ENCODE peak calls at places on chromosomes 6 and 20, in ten cellular contexts. S, U, I, T, X, F, D, O, Z and H are unnamed samples.

GRCh38 chr6:27228963-27229477 is 18.5 kb upstream of the PRSS16 start:
- DNase-seq in S (no peak), U (no peak), I (no peak), T (no peak), X (no peak), F (no peak), D (no peak), O (no peak), Z (no peak), H (no peak)

GRCh38 chr20:46200582-46201570 is 82.8 kb downstream of the CD40 start:
- DNase-seq in S (no peak), U (no peak), I (no peak), T (no peak), X (no peak), F (peak), D (no peak), O (peak), Z (no peak), H (no peak)

GRCh38 chr6:85273870-85274269 is 176.0 kb upstream of the NT5E start:
- DNase-seq in S (no peak), U (no peak), I (no peak), T (no peak), X (no peak), F (no peak), D (no peak), O (peak), Z (no peak), H (no peak)

GRCh38 chr6:51618563-51618962 is 468.9 kb downstream of the PKHD1 start:
- DNase-seq in S (no peak), U (no peak), I (no peak), T (no peak), X (no peak), F (no peak), D (no peak), O (no peak), Z (no peak), H (no peak)

GRCh38 chr6:6881438-6882267 is 226.1 kb upstream of the RREB1 start:
- DNase-seq in S (no peak), U (no peak), I (no peak), T (no peak), X (no peak), F (no peak), D (no peak), O (no peak), Z (no peak), H (no peak)

GRCh38 chr6:143962644-143962929 is 45.5 kb downstream of the PLAGL1 start:
- DNase-seq in S (peak), U (no peak), I (peak), T (no peak), X (no peak), F (peak), D (no peak), O (peak), Z (no peak), H (no peak)

GRCh38 chr6:131257104-131257503 is 121.8 kb downstream of the AKAP7 start:
- DNase-seq in S (no peak), U (no peak), I (no peak), T (no peak), X (no peak), F (no peak), D (no peak), O (no peak), Z (no peak), H (no peak)

GRCh38 chr20:58004900-58005299 is 223.6 kb downstream of the ANKRD60 start:
- DNase-seq in S (no peak), U (peak), I (no peak), T (no peak), X (no peak), F (no peak), D (no peak), O (no peak), Z (no peak), H (no peak)

GRCh38 chr6:118725944-118726343 is 74.6 kb upstream of the CEP85L start:
- DNase-seq in S (no peak), U (no peak), I (no peak), T (no peak), X (no peak), F (no peak), D (no peak), O (no peak), Z (no peak), H (no peak)

GRCh38 chr6:55822815-55823214 is 52.6 kb downstream of the BMP5 start:
- DNase-seq in S (no peak), U (no peak), I (peak), T (no peak), X (no peak), F (no peak), D (no peak), O (peak), Z (no peak), H (no peak)

GRCh38 chr6:45698046-45698445 is 317.6 kb downstream of the CLIC5 start:
- DNase-seq in S (no peak), U (no peak), I (no peak), T (no peak), X (no peak), F (no peak), D (no peak), O (no peak), Z (no peak), H (no peak)

GRCh38 chr6:106385530-106385929 is 25.0 kb downstream of the CRYBG1 start:
- DNase-seq in S (no peak), U (no peak), I (no peak), T (no peak), X (no peak), F (no peak), D (no peak), O (no peak), Z (no peak), H (no peak)

GRCh38 chr6:76174722-76175121 is 102.3 kb upstream of the IMPG1 start:
- DNase-seq in S (no peak), U (no peak), I (no peak), T (no peak), X (no peak), F (no peak), D (no peak), O (no peak), Z (no peak), H (no peak)

GRCh38 chr6:117233146-117233545 is 32.2 kb upstream of the VGLL2 start:
- DNase-seq in S (peak), U (no peak), I (no peak), T (no peak), X (no peak), F (no peak), D (no peak), O (peak), Z (no peak), H (no peak)

GRCh38 chr20:19993937-19994667 is 23.1 kb upstream of the NAA20 start:
- DNase-seq in S (no peak), U (no peak), I (peak), T (no peak), X (no peak), F (no peak), D (no peak), O (peak), Z (no peak), H (no peak)

GRCh38 chr6:29509239-29509638 is 21.5 kb upstream of the MAS1L start:
- DNase-seq in S (no peak), U (no peak), I (no peak), T (no peak), X (no peak), F (no peak), D (no peak), O (no peak), Z (no peak), H (no peak)

GRCh38 chr6:114997813-114998292 is 655.0 kb upstream of the HS3ST5 start:
- DNase-seq in S (no peak), U (no peak), I (no peak), T (no peak), X (no peak), F (no peak), D (no peak), O (no peak), Z (no peak), H (no peak)

GRCh38 chr6:168574699-168575195 is 133.8 kb downstream of the SMOC2 start:
- DNase-seq in S (no peak), U (peak), I (peak), T (peak), X (no peak), F (peak), D (peak), O (peak), Z (peak), H (peak)

GRCh38 chr20:48822879-48823385 is 4.9 kb downstream of the PREX1 start:
- DNase-seq in S (no peak), U (no peak), I (no peak), T (no peak), X (no peak), F (no peak), D (no peak), O (no peak), Z (no peak), H (no peak)

GRCh38 chr20:1718604-1719384 is 61.2 kb upstream of the SIRPG start:
- DNase-seq in S (peak), U (no peak), I (peak), T (no peak), X (no peak), F (no peak), D (no peak), O (peak), Z (no peak), H (no peak)

GRCh38 chr6:55047433-55048044 is 126.8 kb upstream of the HCRTR2 start:
- DNase-seq in S (no peak), U (no peak), I (no peak), T (no peak), X (peak), F (no peak), D (no peak), O (no peak), Z (no peak), H (no peak)

GRCh38 chr20:7772376-7772775 is 167.9 kb downstream of the HAO1 start:
- DNase-seq in S (no peak), U (no peak), I (peak), T (no peak), X (no peak), F (no peak), D (no peak), O (peak), Z (no peak), H (no peak)

GRCh38 chr6:121711472-121711871 is 276.0 kb downstream of the GJA1 start:
- DNase-seq in S (no peak), U (no peak), I (no peak), T (no peak), X (no peak), F (no peak), D (no peak), O (no peak), Z (no peak), H (no peak)

GRCh38 chr20:3312940-3313656 is 74.1 kb upstream of the SLC4A11 start:
- DNase-seq in S (no peak), U (no peak), I (peak), T (no peak), X (peak), F (peak), D (no peak), O (peak), Z (no peak), H (no peak)

GRCh38 chr6:11494786-11495564 is 42.6 kb upstream of the TMEM170B start:
- DNase-seq in S (no peak), U (no peak), I (no peak), T (no peak), X (no peak), F (no peak), D (peak), O (peak), Z (no peak), H (no peak)

GRCh38 chr6:165972139-165972802 is 195.4 kb downstream of the TBXT start:
- DNase-seq in S (no peak), U (no peak), I (no peak), T (no peak), X (no peak), F (no peak), D (no peak), O (no peak), Z (no peak), H (no peak)

GRCh38 chr6:157014871-157015270 is 237.7 kb downstream of the ARID1B start:
- DNase-seq in S (no peak), U (no peak), I (no peak), T (no peak), X (no peak), F (no peak), D (no peak), O (no peak), Z (no peak), H (no peak)

GRCh38 chr6:100447900-100448700 is 16.6 kb downstream of the SIM1 start:
- DNase-seq in S (no peak), U (no peak), I (no peak), T (no peak), X (no peak), F (peak), D (no peak), O (no peak), Z (no peak), H (no peak)

GRCh38 chr6:54255881-54256280 is 52.4 kb upstream of the TINAG start:
- DNase-seq in S (no peak), U (no peak), I (no peak), T (no peak), X (no peak), F (no peak), D (peak), O (peak), Z (no peak), H (no peak)

GRCh38 chr6:42029881-42030280 is 20.4 kb upstream of the TAF8 start:
- DNase-seq in S (no peak), U (peak), I (no peak), T (no peak), X (no peak), F (no peak), D (no peak), O (no peak), Z (no peak), H (no peak)

GRCh38 chr6:93266418-93266817 is 152.9 kb downstream of the EPHA7 start:
- DNase-seq in S (no peak), U (no peak), I (no peak), T (no peak), X (no peak), F (no peak), D (no peak), O (no peak), Z (no peak), H (no peak)

GRCh38 chr20:19858972-19859371 is 100.9 kb downstream of the RIN2 start:
- DNase-seq in S (no peak), U (peak), I (no peak), T (no peak), X (no peak), F (no peak), D (no peak), O (peak), Z (no peak), H (no peak)

GRCh38 chr6:44312901-44313788 is at the start of gene AARS2:
- DNase-seq in S (peak), U (peak), I (peak), T (peak), X (peak), F (peak), D (peak), O (peak), Z (peak), H (peak)

GRCh38 chr6:136192917-136193316 is 57.2 kb downstream of the MTFR2 start:
- DNase-seq in S (no peak), U (no peak), I (no peak), T (no peak), X (no peak), F (no peak), D (no peak), O (no peak), Z (no peak), H (no peak)

GRCh38 chr6:3176562-3177355 is 19.4 kb upstream of the TUBB2A start:
- DNase-seq in S (peak), U (no peak), I (peak), T (no peak), X (peak), F (no peak), D (no peak), O (peak), Z (no peak), H (no peak)

GRCh38 chr6:11050735-11051134 is 6.6 kb upstream of the ELOVL2 start:
- DNase-seq in S (no peak), U (no peak), I (no peak), T (no peak), X (peak), F (no peak), D (no peak), O (peak), Z (no peak), H (no peak)

GRCh38 chr20:10218536-10219451 is at the start of gene SNAP25:
- DNase-seq in S (peak), U (peak), I (peak), T (peak), X (peak), F (peak), D (peak), O (peak), Z (peak), H (peak)

GRCh38 chr6:33609444-33610034 is 11.6 kb upstream of the ITPR3 start:
- DNase-seq in S (no peak), U (peak), I (no peak), T (no peak), X (no peak), F (peak), D (no peak), O (peak), Z (no peak), H (no peak)

GRCh38 chr20:38997622-38998021 is 35.5 kb downstream of the DHX35 start:
- DNase-seq in S (no peak), U (no peak), I (no peak), T (no peak), X (no peak), F (no peak), D (no peak), O (no peak), Z (no peak), H (no peak)
- TF ChIP-seq CTCF in S (no peak), U (no peak), I (no peak), T (no peak), X (no peak), F (no peak), D (no peak), O (no peak), Z (no peak), H (no peak)

GRCh38 chr6:109382576-109383437 is 540 bp upstream of the CD164 start:
- DNase-seq in S (peak), U (peak), I (peak), T (peak), X (peak), F (peak), D (peak), O (peak), Z (peak), H (peak)
- TF ChIP-seq CTCF in S (peak), U (peak), I (peak), T (peak), X (peak), F (peak), D (peak), O (peak), Z (peak), H (peak)

DNA sequence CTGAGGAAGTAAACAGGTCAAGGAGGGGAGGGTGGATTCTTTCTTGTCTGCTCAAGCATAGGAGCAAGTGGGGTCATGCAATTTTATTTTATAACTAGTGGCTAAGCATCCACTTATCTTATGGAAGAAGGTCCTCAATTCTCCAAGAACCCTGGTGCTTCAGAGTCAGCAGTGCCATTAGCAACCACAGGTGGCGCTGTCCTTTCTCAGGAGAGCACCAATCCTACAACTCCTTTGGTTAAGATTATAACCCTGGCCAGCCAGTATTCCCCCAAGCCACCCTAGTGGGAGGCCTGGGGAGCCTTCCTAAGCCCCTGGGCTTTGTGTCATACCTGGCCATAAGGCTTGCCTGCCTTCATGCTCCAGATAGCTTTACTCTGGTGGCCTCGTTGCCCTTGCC is 60.7 kb downstream of the PCSK2 start:
- DNase-seq in S (no peak), U (no peak), I (no peak), T (no peak), X (no peak), F (no peak), D (no peak), O (no peak), Z (no peak), H (no peak)
- TF ChIP-seq CTCF in S (no peak), U (no peak), I (peak), T (no peak), X (no peak), F (peak), D (no peak), O (peak), Z (no peak), H (peak)

GRCh38 chr20:37901667-37902503 is 1.0 kb upstream of the VSTM2L start:
- DNase-seq in S (peak), U (no peak), I (peak), T (no peak), X (peak), F (peak), D (peak), O (peak), Z (no peak), H (no peak)
- TF ChIP-seq CTCF in S (peak), U (peak), I (no peak), T (no peak), X (no peak), F (peak), D (peak), O (peak), Z (no peak), H (no peak)

GRCh38 chr6:47700051-47700450 is 1.7 kb downstream of the ADGRF4 start:
- DNase-seq in S (no peak), U (no peak), I (peak), T (no peak), X (no peak), F (no peak), D (no peak), O (peak), Z (no peak), H (no peak)
- TF ChIP-seq CTCF in S (no peak), U (no peak), I (no peak), T (no peak), X (no peak), F (no peak), D (no peak), O (no peak), Z (no peak), H (no peak)

DNA sequence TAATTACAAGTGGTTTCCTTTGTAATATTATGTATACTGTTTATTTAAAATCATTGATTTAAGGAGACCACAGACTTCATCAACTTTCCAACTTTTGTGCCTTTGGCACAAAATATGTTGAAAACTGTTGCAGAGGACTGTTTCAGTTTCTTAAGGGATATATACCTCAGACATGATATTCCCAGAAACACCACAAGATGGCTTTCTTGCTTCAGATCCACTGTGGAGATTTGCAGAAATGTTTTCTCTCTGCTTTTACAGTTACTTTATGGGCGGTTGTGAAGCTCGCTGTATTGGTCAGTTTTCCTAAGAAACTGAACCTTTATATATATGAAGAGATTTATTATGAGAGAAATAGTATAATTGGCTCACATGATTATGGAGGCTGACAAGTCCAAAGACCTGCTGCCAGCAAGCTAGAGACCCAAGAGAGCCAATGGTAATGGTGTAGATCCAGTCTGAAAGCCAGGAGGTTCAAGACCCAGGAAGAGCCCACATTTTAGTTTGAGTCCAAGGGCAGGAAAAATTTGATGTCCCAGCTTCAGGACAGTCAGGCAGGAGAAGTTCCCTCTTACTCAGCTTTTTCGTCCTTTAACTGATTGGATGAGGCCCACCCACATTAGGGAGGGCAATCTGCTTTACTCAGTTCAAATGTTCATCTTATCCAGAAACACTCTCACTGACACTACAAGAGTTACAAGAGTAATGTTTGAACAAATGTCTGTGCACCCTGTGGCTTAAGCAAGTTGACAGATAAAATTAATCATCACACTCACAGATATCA is 12.8 kb downstream of the ME1 start:
- DNase-seq in S (peak), U (no peak), I (peak), T (no peak), X (peak), F (no peak), D (peak), O (peak), Z (no peak), H (no peak)
- TF ChIP-seq CTCF in S (peak), U (peak), I (peak), T (peak), X (peak), F (peak), D (peak), O (peak), Z (peak), H (peak)

GRCh38 chr6:25473447-25473846 is 178.6 kb upstream of the SCGN start:
- DNase-seq in S (no peak), U (no peak), I (no peak), T (no peak), X (no peak), F (no peak), D (no peak), O (no peak), Z (no peak), H (no peak)

GRCh38 chr6:25476126-25476525 is 175.9 kb upstream of the SCGN start:
- DNase-seq in S (peak), U (no peak), I (peak), T (no peak), X (no peak), F (no peak), D (no peak), O (peak), Z (no peak), H (no peak)

GRCh38 chr6:25469797-25470388 is 182.1 kb upstream of the SCGN start:
- DNase-seq in S (no peak), U (no peak), I (no peak), T (no peak), X (no peak), F (no peak), D (no peak), O (no peak), Z (no peak), H (no peak)

GRCh38 chr6:25468881-25469280 is 183.1 kb upstream of the SCGN start:
- DNase-seq in S (no peak), U (no peak), I (no peak), T (no peak), X (no peak), F (no peak), D (no peak), O (no peak), Z (no peak), H (no peak)

DNA sequence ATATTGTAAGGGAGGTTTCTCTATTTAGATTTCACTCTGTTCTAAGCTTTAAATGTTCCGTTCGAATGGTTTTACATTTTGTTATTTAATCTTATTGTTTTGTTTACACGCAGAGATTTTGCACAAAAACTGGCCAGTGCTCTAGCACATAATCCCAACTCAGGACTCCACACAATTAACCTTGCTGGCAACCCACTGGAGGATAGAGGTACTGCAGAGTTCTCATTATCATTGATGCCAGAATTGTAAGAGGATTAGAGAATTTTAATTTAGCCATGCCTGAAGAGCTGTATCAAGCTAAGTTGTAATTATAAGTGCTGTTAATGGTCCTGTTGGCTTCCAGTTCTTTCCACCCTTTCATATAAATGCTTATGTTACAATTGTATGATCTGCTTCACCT is 179.7 kb upstream of the SCGN start:
- DNase-seq in S (no peak), U (no peak), I (no peak), T (no peak), X (no peak), F (no peak), D (no peak), O (no peak), Z (no peak), H (no peak)
- TF ChIP-seq CTCF in S (peak), U (peak), I (no peak), T (peak), X (no peak), F (peak), D (peak), O (peak), Z (no peak), H (no peak)